ENCODE peak calls at places on chromosomes 7 and 10, in eight cellular contexts. One of them, this sample, is unnamed.

GRCh38 chr7:47505317-47506007 is 76.4 kb downstream of the TNS3 start:
- DNase-seq in stimulated activated naive CD8-positive, alpha-beta T cell treated with anti-CD3 and anti-CD28 coated beads, Interleukin-15, Interleukin-2, amounts not matched to agents 100 U/mL and 50 U/mL, for 24 hours: no peak
- DNase-seq in stimulated activated CD4-positive, alpha-beta T cell treated with anti-CD3 and anti-CD28 coated beads, Interleukin-2, amount 100 ng/mL, for 48 hours: no peak
- DNase-seq in HTR-8/SVneo: no peak
- DNase-seq in activated naive CD8-positive, alpha-beta T cell treated with anti-CD3 and anti-CD28 coated beads for 36 hours: no peak
- DNase-seq in WERI-Rb-1: no peak
- DNase-seq in A549: no peak
- DNase-seq in mucosa of gallbladder: no peak
- DNase-seq in this sample: no peak

GRCh38 chr10:45302573-45302972 is 12.8 kb downstream of the OR13A1 start:
- DNase-seq in stimulated activated naive CD8-positive, alpha-beta T cell treated with anti-CD3 and anti-CD28 coated beads, Interleukin-15, Interleukin-2, amounts not matched to agents 100 U/mL and 50 U/mL, for 24 hours: no peak
- DNase-seq in stimulated activated CD4-positive, alpha-beta T cell treated with anti-CD3 and anti-CD28 coated beads, Interleukin-2, amount 100 ng/mL, for 48 hours: no peak
- DNase-seq in HTR-8/SVneo: no peak
- DNase-seq in activated naive CD8-positive, alpha-beta T cell treated with anti-CD3 and anti-CD28 coated beads for 36 hours: no peak
- DNase-seq in WERI-Rb-1: no peak
- DNase-seq in A549: no peak
- DNase-seq in mucosa of gallbladder: no peak
- DNase-seq in this sample: no peak

GRCh38 chr7:115910541-115911164 is 119.9 kb downstream of the TFEC start:
- DNase-seq in stimulated activated naive CD8-positive, alpha-beta T cell treated with anti-CD3 and anti-CD28 coated beads, Interleukin-15, Interleukin-2, amounts not matched to agents 100 U/mL and 50 U/mL, for 24 hours: no peak
- DNase-seq in stimulated activated CD4-positive, alpha-beta T cell treated with anti-CD3 and anti-CD28 coated beads, Interleukin-2, amount 100 ng/mL, for 48 hours: no peak
- DNase-seq in HTR-8/SVneo: no peak
- DNase-seq in activated naive CD8-positive, alpha-beta T cell treated with anti-CD3 and anti-CD28 coated beads for 36 hours: no peak
- DNase-seq in WERI-Rb-1: no peak
- DNase-seq in A549: peak
- DNase-seq in mucosa of gallbladder: no peak
- DNase-seq in this sample: peak

GRCh38 chr7:95691464-95691863 is 80.9 kb upstream of the DYNC1I1 start:
- DNase-seq in stimulated activated naive CD8-positive, alpha-beta T cell treated with anti-CD3 and anti-CD28 coated beads, Interleukin-15, Interleukin-2, amounts not matched to agents 100 U/mL and 50 U/mL, for 24 hours: no peak
- DNase-seq in stimulated activated CD4-positive, alpha-beta T cell treated with anti-CD3 and anti-CD28 coated beads, Interleukin-2, amount 100 ng/mL, for 48 hours: no peak
- DNase-seq in HTR-8/SVneo: no peak
- DNase-seq in activated naive CD8-positive, alpha-beta T cell treated with anti-CD3 and anti-CD28 coated beads for 36 hours: no peak
- DNase-seq in WERI-Rb-1: no peak
- DNase-seq in A549: no peak
- DNase-seq in mucosa of gallbladder: no peak
- DNase-seq in this sample: no peak

GRCh38 chr7:129859188-129859587 is 93.6 kb downstream of the UBE2H start:
- DNase-seq in stimulated activated naive CD8-positive, alpha-beta T cell treated with anti-CD3 and anti-CD28 coated beads, Interleukin-15, Interleukin-2, amounts not matched to agents 100 U/mL and 50 U/mL, for 24 hours: no peak
- DNase-seq in stimulated activated CD4-positive, alpha-beta T cell treated with anti-CD3 and anti-CD28 coated beads, Interleukin-2, amount 100 ng/mL, for 48 hours: no peak
- DNase-seq in HTR-8/SVneo: no peak
- DNase-seq in activated naive CD8-positive, alpha-beta T cell treated with anti-CD3 and anti-CD28 coated beads for 36 hours: no peak
- DNase-seq in WERI-Rb-1: no peak
- DNase-seq in A549: no peak
- DNase-seq in mucosa of gallbladder: no peak
- DNase-seq in this sample: no peak

GRCh38 chr10:104767282-104767681 is 126.2 kb downstream of the SORCS3 start:
- DNase-seq in stimulated activated naive CD8-positive, alpha-beta T cell treated with anti-CD3 and anti-CD28 coated beads, Interleukin-15, Interleukin-2, amounts not matched to agents 100 U/mL and 50 U/mL, for 24 hours: no peak
- DNase-seq in stimulated activated CD4-positive, alpha-beta T cell treated with anti-CD3 and anti-CD28 coated beads, Interleukin-2, amount 100 ng/mL, for 48 hours: no peak
- DNase-seq in HTR-8/SVneo: no peak
- DNase-seq in activated naive CD8-positive, alpha-beta T cell treated with anti-CD3 and anti-CD28 coated beads for 36 hours: no peak
- DNase-seq in WERI-Rb-1: no peak
- DNase-seq in A549: no peak
- DNase-seq in mucosa of gallbladder: no peak
- DNase-seq in this sample: no peak

GRCh38 chr10:106925187-106925586 is 239.3 kb downstream of the SORCS1 start:
- DNase-seq in stimulated activated naive CD8-positive, alpha-beta T cell treated with anti-CD3 and anti-CD28 coated beads, Interleukin-15, Interleukin-2, amounts not matched to agents 100 U/mL and 50 U/mL, for 24 hours: no peak
- DNase-seq in stimulated activated CD4-positive, alpha-beta T cell treated with anti-CD3 and anti-CD28 coated beads, Interleukin-2, amount 100 ng/mL, for 48 hours: no peak
- DNase-seq in HTR-8/SVneo: no peak
- DNase-seq in activated naive CD8-positive, alpha-beta T cell treated with anti-CD3 and anti-CD28 coated beads for 36 hours: no peak
- DNase-seq in WERI-Rb-1: no peak
- DNase-seq in A549: no peak
- DNase-seq in mucosa of gallbladder: no peak
- DNase-seq in this sample: no peak

GRCh38 chr7:134175724-134176350 is 48.7 kb downstream of the LRGUK start:
- DNase-seq in stimulated activated naive CD8-positive, alpha-beta T cell treated with anti-CD3 and anti-CD28 coated beads, Interleukin-15, Interleukin-2, amounts not matched to agents 100 U/mL and 50 U/mL, for 24 hours: no peak
- DNase-seq in stimulated activated CD4-positive, alpha-beta T cell treated with anti-CD3 and anti-CD28 coated beads, Interleukin-2, amount 100 ng/mL, for 48 hours: no peak
- DNase-seq in HTR-8/SVneo: no peak
- DNase-seq in activated naive CD8-positive, alpha-beta T cell treated with anti-CD3 and anti-CD28 coated beads for 36 hours: no peak
- DNase-seq in WERI-Rb-1: no peak
- DNase-seq in A549: no peak
- DNase-seq in mucosa of gallbladder: no peak
- DNase-seq in this sample: no peak

GRCh38 chr10:75209325-75210192 is 1.0 kb upstream of the VDAC2 start:
- DNase-seq in stimulated activated naive CD8-positive, alpha-beta T cell treated with anti-CD3 and anti-CD28 coated beads, Interleukin-15, Interleukin-2, amounts not matched to agents 100 U/mL and 50 U/mL, for 24 hours: peak
- DNase-seq in stimulated activated CD4-positive, alpha-beta T cell treated with anti-CD3 and anti-CD28 coated beads, Interleukin-2, amount 100 ng/mL, for 48 hours: peak
- DNase-seq in HTR-8/SVneo: peak
- DNase-seq in activated naive CD8-positive, alpha-beta T cell treated with anti-CD3 and anti-CD28 coated beads for 36 hours: peak
- DNase-seq in WERI-Rb-1: peak
- DNase-seq in A549: peak
- DNase-seq in mucosa of gallbladder: peak
- DNase-seq in this sample: peak

GRCh38 chr7:80907141-80907601 is 11.7 kb downstream of the SEMA3C start:
- DNase-seq in stimulated activated naive CD8-positive, alpha-beta T cell treated with anti-CD3 and anti-CD28 coated beads, Interleukin-15, Interleukin-2, amounts not matched to agents 100 U/mL and 50 U/mL, for 24 hours: no peak
- DNase-seq in stimulated activated CD4-positive, alpha-beta T cell treated with anti-CD3 and anti-CD28 coated beads, Interleukin-2, amount 100 ng/mL, for 48 hours: no peak
- DNase-seq in HTR-8/SVneo: no peak
- DNase-seq in activated naive CD8-positive, alpha-beta T cell treated with anti-CD3 and anti-CD28 coated beads for 36 hours: no peak
- DNase-seq in WERI-Rb-1: no peak
- DNase-seq in A549: no peak
- DNase-seq in mucosa of gallbladder: no peak
- DNase-seq in this sample: no peak

GRCh38 chr10:110837418-110838120 is 34.2 kb upstream of the PDCD4 start:
- DNase-seq in stimulated activated naive CD8-positive, alpha-beta T cell treated with anti-CD3 and anti-CD28 coated beads, Interleukin-15, Interleukin-2, amounts not matched to agents 100 U/mL and 50 U/mL, for 24 hours: no peak
- DNase-seq in stimulated activated CD4-positive, alpha-beta T cell treated with anti-CD3 and anti-CD28 coated beads, Interleukin-2, amount 100 ng/mL, for 48 hours: no peak
- DNase-seq in HTR-8/SVneo: no peak
- DNase-seq in activated naive CD8-positive, alpha-beta T cell treated with anti-CD3 and anti-CD28 coated beads for 36 hours: no peak
- DNase-seq in WERI-Rb-1: no peak
- DNase-seq in A549: no peak
- DNase-seq in mucosa of gallbladder: no peak
- DNase-seq in this sample: no peak

GRCh38 chr10:68628576-68629127 is 68.5 kb downstream of the TET1 start:
- DNase-seq in stimulated activated naive CD8-positive, alpha-beta T cell treated with anti-CD3 and anti-CD28 coated beads, Interleukin-15, Interleukin-2, amounts not matched to agents 100 U/mL and 50 U/mL, for 24 hours: no peak
- DNase-seq in stimulated activated CD4-positive, alpha-beta T cell treated with anti-CD3 and anti-CD28 coated beads, Interleukin-2, amount 100 ng/mL, for 48 hours: no peak
- DNase-seq in HTR-8/SVneo: peak
- DNase-seq in activated naive CD8-positive, alpha-beta T cell treated with anti-CD3 and anti-CD28 coated beads for 36 hours: no peak
- DNase-seq in WERI-Rb-1: no peak
- DNase-seq in A549: no peak
- DNase-seq in mucosa of gallbladder: no peak
- DNase-seq in this sample: no peak

GRCh38 chr7:539731-540411 is 20.2 kb upstream of the PDGFA start:
- DNase-seq in stimulated activated naive CD8-positive, alpha-beta T cell treated with anti-CD3 and anti-CD28 coated beads, Interleukin-15, Interleukin-2, amounts not matched to agents 100 U/mL and 50 U/mL, for 24 hours: no peak
- DNase-seq in stimulated activated CD4-positive, alpha-beta T cell treated with anti-CD3 and anti-CD28 coated beads, Interleukin-2, amount 100 ng/mL, for 48 hours: no peak
- DNase-seq in HTR-8/SVneo: peak
- DNase-seq in activated naive CD8-positive, alpha-beta T cell treated with anti-CD3 and anti-CD28 coated beads for 36 hours: no peak
- DNase-seq in WERI-Rb-1: peak
- DNase-seq in A549: peak
- DNase-seq in mucosa of gallbladder: no peak
- DNase-seq in this sample: peak

GRCh38 chr7:139960158-139960557 is 102.6 kb downstream of the PARP12 start:
- DNase-seq in stimulated activated naive CD8-positive, alpha-beta T cell treated with anti-CD3 and anti-CD28 coated beads, Interleukin-15, Interleukin-2, amounts not matched to agents 100 U/mL and 50 U/mL, for 24 hours: no peak
- DNase-seq in stimulated activated CD4-positive, alpha-beta T cell treated with anti-CD3 and anti-CD28 coated beads, Interleukin-2, amount 100 ng/mL, for 48 hours: no peak
- DNase-seq in HTR-8/SVneo: no peak
- DNase-seq in activated naive CD8-positive, alpha-beta T cell treated with anti-CD3 and anti-CD28 coated beads for 36 hours: no peak
- DNase-seq in WERI-Rb-1: no peak
- DNase-seq in A549: peak
- DNase-seq in mucosa of gallbladder: no peak
- DNase-seq in this sample: no peak

GRCh38 chr7:137953692-137954470 is 48.0 kb downstream of the CREB3L2 start:
- DNase-seq in stimulated activated naive CD8-positive, alpha-beta T cell treated with anti-CD3 and anti-CD28 coated beads, Interleukin-15, Interleukin-2, amounts not matched to agents 100 U/mL and 50 U/mL, for 24 hours: no peak
- DNase-seq in stimulated activated CD4-positive, alpha-beta T cell treated with anti-CD3 and anti-CD28 coated beads, Interleukin-2, amount 100 ng/mL, for 48 hours: no peak
- DNase-seq in HTR-8/SVneo: peak
- DNase-seq in activated naive CD8-positive, alpha-beta T cell treated with anti-CD3 and anti-CD28 coated beads for 36 hours: no peak
- DNase-seq in WERI-Rb-1: peak
- DNase-seq in A549: peak
- DNase-seq in mucosa of gallbladder: no peak
- DNase-seq in this sample: no peak

GRCh38 chr7:35647171-35647574 is 47.8 kb downstream of the HERPUD2 start:
- DNase-seq in stimulated activated naive CD8-positive, alpha-beta T cell treated with anti-CD3 and anti-CD28 coated beads, Interleukin-15, Interleukin-2, amounts not matched to agents 100 U/mL and 50 U/mL, for 24 hours: no peak
- DNase-seq in stimulated activated CD4-positive, alpha-beta T cell treated with anti-CD3 and anti-CD28 coated beads, Interleukin-2, amount 100 ng/mL, for 48 hours: no peak
- DNase-seq in HTR-8/SVneo: no peak
- DNase-seq in activated naive CD8-positive, alpha-beta T cell treated with anti-CD3 and anti-CD28 coated beads for 36 hours: no peak
- DNase-seq in WERI-Rb-1: no peak
- DNase-seq in A549: no peak
- DNase-seq in mucosa of gallbladder: no peak
- DNase-seq in this sample: peak

This sample was measured in hepatic stellate cell.